ENCODE peak calls at places on chromosomes 7 and 10, in four cellular contexts. O, F, W and A are unnamed samples.

GRCh38 chr7:86991844-86992243 is 67.6 kb downstream of the ELAPOR2 start:
- DNase-seq in O (no peak), F (no peak), W (peak; percentile 81), A (no peak)

GRCh38 chr10:75209325-75210192 is 1.0 kb upstream of the VDAC2 start:
- DNase-seq in O (peak; percentile 91), F (peak; percentile 79), W (peak; percentile 73), A (peak; percentile 81)

GRCh38 chr7:34748244-34749039 is 90.4 kb downstream of the NPSR1 start:
- DNase-seq in O (peak; percentile 79), F (peak; percentile 88), W (peak; percentile 97), A (peak; percentile 94)

GRCh38 chr10:17216217-17216900 is 11.7 kb upstream of the VIM start:
- DNase-seq in O (no peak), F (no peak), W (peak; percentile 98), A (no peak)

GRCh38 chr7:121076350-121077164 is 88.0 kb downstream of the CPED1 start:
- DNase-seq in O (no peak), F (no peak), W (no peak), A (no peak)

GRCh38 chr10:82564353-82565218 is 689.6 kb downstream of the NRG3 start:
- DNase-seq in O (no peak), F (no peak), W (peak; percentile 44), A (no peak)

GRCh38 chr10:92691042-92691590 is 1.4 kb downstream of the HHEX start:
- DNase-seq in O (no peak), F (no peak), W (no peak), A (peak; percentile 15)

GRCh38 chr7:129741011-129741410 is 129.5 kb downstream of the NRF1 start:
- DNase-seq in O (no peak), F (no peak), W (no peak), A (no peak)

GRCh38 chr10:4892681-4893080 is 66.7 kb downstream of the AKR1E2 start:
- DNase-seq in O (no peak), F (no peak), W (no peak), A (no peak)

GRCh38 chr10:75972494-75973276 is 541.3 kb downstream of the LRMDA start:
- DNase-seq in O (no peak), F (no peak), W (peak; percentile 7), A (no peak)

GRCh38 chr7:123537026-123537642 is 2.7 kb upstream of the IQUB start:
- DNase-seq in O (no peak), F (no peak), W (peak; percentile 46), A (no peak)

GRCh38 chr7:132609906-132610520 is 33.7 kb upstream of the PLXNA4 start:
- DNase-seq in O (no peak), F (no peak), W (no peak), A (no peak)

GRCh38 chr7:99497771-99498545 is 2.1 kb downstream of the ZNF394 start:
- DNase-seq in O (no peak), F (no peak), W (no peak), A (no peak)

GRCh38 chr7:134186022-134186421 is 58.9 kb downstream of the LRGUK start:
- DNase-seq in O (no peak), F (no peak), W (no peak), A (no peak)

GRCh38 chr10:101644002-101644401 is 51.0 kb downstream of the FBXW4 start:
- DNase-seq in O (no peak), F (no peak), W (no peak), A (no peak)

GRCh38 chr10:108586424-108586823 is 1336.9 kb downstream of the XPNPEP1 start:
- DNase-seq in O (no peak), F (no peak), W (no peak), A (no peak)
- H3K4me1 ChIP-seq in O (no peaks in the 10 kb centered on the region), F (no peaks in the 10 kb centered on the region), W (no peaks in the 10 kb centered on the region), A (no peaks in the 10 kb centered on the region)

GRCh38 chr7:100568936-100569844 is 4.5 kb downstream of the SAP25 start:
- DNase-seq in O (peak; percentile 72), F (peak; percentile 66), W (peak; percentile 50), A (peak; percentile 76)
- TF ChIP-seq POLR2A in O (no peak), F (no peak), W (no peak), A (no peak)

GRCh38 chr10:79939969-79940368 is 8.9 kb downstream of the SFTPD start:
- DNase-seq in O (no peak), F (no peak), W (no peak), A (no peak)

GRCh38 chr10:79937661-79938226 is 11.2 kb downstream of the SFTPD start:
- DNase-seq in O (peak; percentile 33), F (no peak), W (no peak), A (no peak)

GRCh38 chr10:79940431-79940830 is 8.5 kb downstream of the SFTPD start:
- DNase-seq in O (no peak), F (no peak), W (no peak), A (no peak)

GRCh38 chr10:79937256-79937635 is 11.7 kb downstream of the SFTPD start:
- DNase-seq in O (no peak), F (no peak), W (no peak), A (no peak)

DNA sequence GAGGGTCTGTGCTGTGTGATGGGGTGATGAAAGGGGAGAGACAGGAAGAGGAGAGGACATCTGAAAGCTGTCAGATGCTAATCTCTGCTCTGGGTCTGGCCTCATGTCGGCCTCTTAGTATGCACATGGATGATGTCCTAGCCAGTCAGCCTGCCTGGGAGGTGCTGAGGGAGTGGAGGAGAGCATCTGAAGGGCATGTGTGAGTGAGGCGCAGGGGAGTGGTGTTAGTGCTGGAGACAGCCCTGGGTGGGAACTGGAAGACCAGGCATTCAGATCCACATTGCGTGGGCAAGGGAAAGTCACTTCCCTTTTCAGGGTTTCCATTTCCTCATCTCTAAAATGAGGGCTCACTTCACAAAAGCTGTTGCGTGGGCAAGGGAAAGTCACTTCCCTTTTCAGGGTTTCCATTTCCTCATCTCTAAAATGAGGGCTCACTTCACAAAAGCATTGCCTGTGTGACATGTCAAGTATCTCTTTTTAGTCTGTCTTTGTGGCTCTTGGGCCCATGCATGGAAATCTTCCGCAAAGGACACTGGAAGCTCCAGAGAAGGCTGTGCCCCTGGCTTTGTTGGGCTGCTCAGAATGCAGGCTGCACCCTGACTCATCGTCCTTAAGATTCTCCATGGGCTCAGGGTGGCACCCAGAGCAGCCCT is 10.1 kb downstream of the SFTPD start:
- DNase-seq in O (no peak), F (no peak), W (no peak), A (no peak)
- H3K27ac ChIP-seq in O (peak overlapping the region; percentile 74), F (no peak overlapping the region), W (no peak overlapping the region), A (no peak overlapping the region)

DNA sequence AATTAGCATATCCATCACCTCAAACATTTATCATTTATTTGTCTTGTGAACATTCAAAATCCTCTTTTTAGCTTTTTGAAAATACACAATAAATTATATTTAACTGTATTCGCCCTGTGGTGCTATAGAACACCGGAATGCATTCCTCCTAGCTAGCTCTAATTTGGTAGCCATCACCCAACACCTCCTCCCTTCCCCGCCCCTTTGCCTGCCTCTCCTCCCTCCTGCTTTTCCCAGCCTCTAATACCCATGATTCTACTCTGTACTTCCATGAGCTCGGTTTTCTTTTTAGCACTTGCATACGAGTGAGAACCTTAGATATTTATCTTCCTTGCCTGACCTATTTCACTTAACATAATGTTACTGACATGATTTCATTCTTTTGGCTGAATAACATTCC is 80.1 kb downstream of the ANKRD26 start:
- DNase-seq in O (no peak), F (no peak), W (no peak), A (no peak)
- H3K4me1 ChIP-seq in O (peaks cover 2% of the 10 kb centered on the region), F (no peaks in the 10 kb centered on the region), W (peaks cover 24% of the 10 kb centered on the region), A (no peaks in the 10 kb centered on the region)

GRCh38 chr7:130960208-130960988 is 226.4 kb upstream of the KLF14 start:
- DNase-seq in O (no peak), F (no peak), W (peak; percentile 68), A (peak; percentile 57)
- TF ChIP-seq POLR2A in O (no peak), F (no peak), W (no peak), A (no peak)